ENCODE peak calls at places on chromosomes 6 and 20, in nine cellular contexts. K, O, I, Q, S, T, E, F and L are unnamed samples.

GRCh38 chr6:123562677-123563076 is 74.1 kb downstream of the TRDN start:
- DNase-seq in K (no peak), O (no peak), I (no peak), Q (no peak), S (no peak), T (no peak), E (no peak), F (no peak), L (no peak)

GRCh38 chr20:25750765-25751696 is 54.4 kb upstream of the ZNF337 start:
- DNase-seq in K (no peak), O (peak), I (peak), Q (peak), S (peak), T (no peak), E (no peak), F (no peak), L (peak)

GRCh38 chr6:43608783-43609182 is 20.3 kb downstream of the GTPBP2 start:
- DNase-seq in K (no peak), O (no peak), I (no peak), Q (no peak), S (no peak), T (no peak), E (no peak), F (no peak), L (no peak)

GRCh38 chr6:55953384-55953783 is 78.0 kb upstream of the BMP5 start:
- DNase-seq in K (no peak), O (no peak), I (no peak), Q (no peak), S (no peak), T (no peak), E (no peak), F (peak), L (no peak)

GRCh38 chr6:167898673-167899311 is 72.1 kb downstream of the AFDN start:
- DNase-seq in K (peak), O (no peak), I (no peak), Q (no peak), S (no peak), T (peak), E (no peak), F (peak), L (peak)

GRCh38 chr20:21701171-21701876 is 4.1 kb upstream of the PAX1 start:
- DNase-seq in K (no peak), O (no peak), I (no peak), Q (no peak), S (no peak), T (no peak), E (no peak), F (no peak), L (no peak)

GRCh38 chr6:3231213-3232016 is 4.0 kb upstream of the TUBB2B start:
- DNase-seq in K (no peak), O (no peak), I (peak), Q (no peak), S (no peak), T (peak), E (peak), F (peak), L (peak)

GRCh38 chr6:37725967-37726366 is 28.3 kb upstream of the MDGA1 start:
- DNase-seq in K (no peak), O (no peak), I (no peak), Q (no peak), S (no peak), T (no peak), E (no peak), F (no peak), L (no peak)

GRCh38 chr6:148358196-148358785 is 15.7 kb downstream of the SASH1 start:
- DNase-seq in K (no peak), O (no peak), I (peak), Q (no peak), S (no peak), T (no peak), E (no peak), F (no peak), L (no peak)

GRCh38 chr20:64254571-64255360 is 782 bp upstream of the PCMTD2 start:
- DNase-seq in K (no peak), O (no peak), I (no peak), Q (no peak), S (no peak), T (no peak), E (no peak), F (no peak), L (no peak)

GRCh38 chr6:126650931-126651330 is 311.0 kb downstream of the CENPW start:
- DNase-seq in K (no peak), O (no peak), I (no peak), Q (no peak), S (no peak), T (no peak), E (no peak), F (no peak), L (no peak)

GRCh38 chr6:28802417-28803336 is 121.1 kb downstream of the TRIM27 start:
- DNase-seq in K (no peak), O (no peak), I (no peak), Q (no peak), S (peak), T (no peak), E (no peak), F (no peak), L (peak)